ENCODE peak calls at places on chromosomes 13 and 19, in six cellular contexts. One of them, this sample, is unnamed.

GRCh38 chr19:55173717-55174409 is 6.2 kb downstream of the SYT5 start:
- DNase-seq in H9: peak; percentile 95
- DNase-seq in mesenchymal stem cell: peak; percentile 58
- DNase-seq in IMR-90: peak; percentile 43
- DNase-seq in trophoblast cell: peak; percentile 27
- DNase-seq in H1: no peak
- DNase-seq in this sample: peak; percentile 69

GRCh38 chr13:41426047-41426446 is 31.3 kb upstream of the RGCC start:
- DNase-seq in mesenchymal stem cell: no peak
- DNase-seq in H1: no peak
- DNase-seq in IMR-90: no peak
- DNase-seq in trophoblast cell: no peak
- DNase-seq in H9: no peak
- DNase-seq in this sample: no peak

GRCh38 chr19:49272204-49272603 is 52.8 kb downstream of the SLC6A16 start:
- DNase-seq in IMR-90: peak; percentile 57
- DNase-seq in H9: no peak
- DNase-seq in mesenchymal stem cell: no peak
- DNase-seq in H1: no peak
- DNase-seq in trophoblast cell: peak; percentile 1
- DNase-seq in this sample: no peak

GRCh38 chr13:94968040-94968756 is 255.9 kb upstream of the SOX21 start:
- DNase-seq in mesenchymal stem cell: peak; percentile 12
- DNase-seq in H1: no peak
- DNase-seq in IMR-90: no peak
- DNase-seq in trophoblast cell: no peak
- DNase-seq in H9: peak; percentile 75
- DNase-seq in this sample: peak; percentile 65

GRCh38 chr13:28631792-28632191 is 27.1 kb upstream of the POMP start:
- DNase-seq in mesenchymal stem cell: no peak
- DNase-seq in IMR-90: peak; percentile 43
- DNase-seq in H1: no peak
- DNase-seq in H9: no peak
- DNase-seq in trophoblast cell: peak; percentile 26
- DNase-seq in this sample: no peak

GRCh38 chr19:46574533-46574932 is 26.6 kb upstream of the CALM3 start:
- DNase-seq in mesenchymal stem cell: no peak
- DNase-seq in H9: no peak
- DNase-seq in trophoblast cell: no peak
- DNase-seq in IMR-90: no peak
- DNase-seq in H1: no peak
- DNase-seq in this sample: no peak

GRCh38 chr19:39916851-39917396 is 17.5 kb downstream of the FCGBP start:
- DNase-seq in IMR-90: no peak
- DNase-seq in H1: no peak
- DNase-seq in trophoblast cell: no peak
- DNase-seq in H9: no peak
- DNase-seq in mesenchymal stem cell: no peak
- DNase-seq in this sample: no peak

GRCh38 chr13:103430368-103430767 is 364.2 kb upstream of the SLC10A2 start:
- DNase-seq in trophoblast cell: no peak
- DNase-seq in mesenchymal stem cell: no peak
- DNase-seq in H1: no peak
- DNase-seq in H9: no peak
- DNase-seq in IMR-90: no peak
- DNase-seq in this sample: no peak

GRCh38 chr13:41411536-41411935 is 45.8 kb upstream of the RGCC start:
- DNase-seq in IMR-90: peak; percentile 71
- DNase-seq in H1: no peak
- DNase-seq in trophoblast cell: peak; percentile 29
- DNase-seq in mesenchymal stem cell: peak; percentile 65
- DNase-seq in H9: peak; percentile 37
- DNase-seq in this sample: peak; percentile 24

GRCh38 chr13:43095771-43096719 is 72.7 kb downstream of the DNAJC15 start:
- DNase-seq in IMR-90: no peak
- DNase-seq in H1: no peak
- DNase-seq in H9: no peak
- DNase-seq in trophoblast cell: no peak
- DNase-seq in mesenchymal stem cell: no peak
- DNase-seq in this sample: no peak

GRCh38 chr13:24053505-24054251 is 106.8 kb upstream of the SPATA13 start:
- DNase-seq in H9: peak; percentile 87
- DNase-seq in IMR-90: peak; percentile 68
- DNase-seq in mesenchymal stem cell: peak; percentile 68
- DNase-seq in H1: peak; percentile 49
- DNase-seq in trophoblast cell: peak; percentile 81
- DNase-seq in this sample: peak; percentile 43

GRCh38 chr13:99320693-99321481 is 13.7 kb upstream of the GPR183 start:
- DNase-seq in H9: no peak
- DNase-seq in mesenchymal stem cell: peak; percentile 80
- DNase-seq in H1: no peak
- DNase-seq in trophoblast cell: peak; percentile 51
- DNase-seq in IMR-90: peak; percentile 88
- DNase-seq in this sample: no peak

GRCh38 chr13:100808330-100808729 is 133.7 kb upstream of the TMTC4 start:
- DNase-seq in IMR-90: no peak
- DNase-seq in mesenchymal stem cell: no peak
- DNase-seq in H9: no peak
- DNase-seq in trophoblast cell: no peak
- DNase-seq in H1: no peak
- DNase-seq in this sample: peak; percentile 43

GRCh38 chr13:104181526-104182231 is 1115.5 kb upstream of the SLC10A2 start:
- DNase-seq in trophoblast cell: no peak
- DNase-seq in mesenchymal stem cell: no peak
- DNase-seq in IMR-90: no peak
- DNase-seq in H1: peak; percentile 43
- DNase-seq in H9: no peak
- DNase-seq in this sample: no peak

GRCh38 chr19:51441410-51442390 is 16.6 kb downstream of the SIGLEC8 start:
- DNase-seq in trophoblast cell: peak; percentile 45
- DNase-seq in IMR-90: no peak
- DNase-seq in H1: no peak
- DNase-seq in mesenchymal stem cell: no peak
- DNase-seq in H9: no peak
- DNase-seq in this sample: no peak

GRCh38 chr13:50094615-50095293 is 79.5 kb downstream of the KCNRG start:
- DNase-seq in IMR-90: peak; percentile 29
- DNase-seq in trophoblast cell: peak; percentile 52
- DNase-seq in mesenchymal stem cell: no peak
- DNase-seq in H1: no peak
- DNase-seq in H9: no peak
- DNase-seq in this sample: no peak

GRCh38 chr19:53538378-53539109 is 599 bp downstream of the ZNF331 start:
- DNase-seq in IMR-90: no peak
- DNase-seq in trophoblast cell: no peak
- DNase-seq in mesenchymal stem cell: no peak
- DNase-seq in H1: no peak
- DNase-seq in H9: peak; percentile 33
- DNase-seq in this sample: no peak

GRCh38 chr13:95948646-95949045 is 104.6 kb downstream of the UGGT2 start:
- DNase-seq in H9: no peak
- DNase-seq in trophoblast cell: no peak
- DNase-seq in H1: no peak
- DNase-seq in IMR-90: peak; percentile 47
- DNase-seq in mesenchymal stem cell: no peak
- DNase-seq in this sample: no peak

GRCh38 chr19:29685326-29685725 is 20.1 kb downstream of the PLEKHF1 start:
- DNase-seq in H9: no peak
- DNase-seq in H1: no peak
- DNase-seq in mesenchymal stem cell: no peak
- DNase-seq in IMR-90: no peak
- DNase-seq in trophoblast cell: no peak
- DNase-seq in this sample: no peak

GRCh38 chr19:17183271-17183757 is 31.8 kb upstream of the USE1 start:
- DNase-seq in mesenchymal stem cell: no peak
- DNase-seq in H9: no peak
- DNase-seq in H1: no peak
- DNase-seq in IMR-90: no peak
- DNase-seq in trophoblast cell: no peak
- DNase-seq in this sample: no peak

GRCh38 chr19:17180997-17181702 is 34.0 kb upstream of the USE1 start:
- DNase-seq in mesenchymal stem cell: no peak
- DNase-seq in H1: no peak
- DNase-seq in IMR-90: no peak
- DNase-seq in trophoblast cell: no peak
- DNase-seq in H9: peak; percentile 66
- DNase-seq in this sample: no peak

GRCh38 chr19:17185590-17185989 is 29.6 kb upstream of the USE1 start:
- DNase-seq in trophoblast cell: no peak
- DNase-seq in H1: no peak
- DNase-seq in IMR-90: no peak
- DNase-seq in H9: no peak
- DNase-seq in mesenchymal stem cell: no peak
- DNase-seq in this sample: no peak

GRCh38 chr19:17184381-17184841 is 30.7 kb upstream of the USE1 start:
- DNase-seq in mesenchymal stem cell: peak; percentile 39
- DNase-seq in trophoblast cell: peak; percentile 33
- DNase-seq in H9: no peak
- DNase-seq in IMR-90: peak; percentile 7
- DNase-seq in H1: no peak
- DNase-seq in this sample: no peak

DNA sequence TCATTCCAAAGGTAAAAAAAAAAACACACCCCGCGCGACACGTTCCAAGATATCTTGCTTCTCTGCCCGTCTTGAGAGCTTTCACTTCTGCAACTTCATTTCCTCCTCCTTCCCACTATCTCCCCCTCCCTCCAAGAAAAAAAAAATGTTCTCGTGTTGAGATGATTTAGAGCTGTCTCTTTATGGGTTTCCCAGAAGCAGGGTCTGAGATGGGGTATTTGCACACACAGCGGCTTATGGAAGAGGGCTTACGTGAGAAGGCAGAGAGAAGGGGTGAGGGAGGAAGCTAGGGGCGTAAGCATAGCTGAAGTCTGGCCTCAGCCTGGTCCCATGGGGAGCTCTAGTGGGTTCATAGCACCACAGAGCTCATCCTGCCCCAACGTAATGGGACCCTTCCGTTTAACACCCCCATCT is 31.3 kb upstream of the USE1 start:
- DNase-seq in trophoblast cell: no peak
- DNase-seq in H1: no peak
- DNase-seq in mesenchymal stem cell: no peak
- DNase-seq in H9: no peak
- DNase-seq in IMR-90: no peak
- DNase-seq in this sample: no peak
- H4K91ac ChIP-seq in trophoblast cell: no peak overlapping the region
- H4K91ac ChIP-seq in H1: no peak overlapping the region
- H4K91ac ChIP-seq in mesenchymal stem cell: no peak overlapping the region
- H4K91ac ChIP-seq in H9: no peak overlapping the region
- H4K91ac ChIP-seq in IMR-90: no peak overlapping the region
- H4K91ac ChIP-seq in this sample: no peak overlapping the region

GRCh38 chr19:34367424-34367957 is 2.5 kb downstream of the GPI start:
- DNase-seq in H9: no peak
- DNase-seq in trophoblast cell: no peak
- DNase-seq in IMR-90: no peak
- DNase-seq in H1: no peak
- DNase-seq in mesenchymal stem cell: no peak
- DNase-seq in this sample: no peak
- H4K91ac ChIP-seq in H9: no peak overlapping the region
- H4K91ac ChIP-seq in trophoblast cell: no peak overlapping the region
- H4K91ac ChIP-seq in IMR-90: no peak overlapping the region
- H4K91ac ChIP-seq in H1: no peak overlapping the region
- H4K91ac ChIP-seq in mesenchymal stem cell: no peak overlapping the region
- H4K91ac ChIP-seq in this sample: no peak overlapping the region

DNA sequence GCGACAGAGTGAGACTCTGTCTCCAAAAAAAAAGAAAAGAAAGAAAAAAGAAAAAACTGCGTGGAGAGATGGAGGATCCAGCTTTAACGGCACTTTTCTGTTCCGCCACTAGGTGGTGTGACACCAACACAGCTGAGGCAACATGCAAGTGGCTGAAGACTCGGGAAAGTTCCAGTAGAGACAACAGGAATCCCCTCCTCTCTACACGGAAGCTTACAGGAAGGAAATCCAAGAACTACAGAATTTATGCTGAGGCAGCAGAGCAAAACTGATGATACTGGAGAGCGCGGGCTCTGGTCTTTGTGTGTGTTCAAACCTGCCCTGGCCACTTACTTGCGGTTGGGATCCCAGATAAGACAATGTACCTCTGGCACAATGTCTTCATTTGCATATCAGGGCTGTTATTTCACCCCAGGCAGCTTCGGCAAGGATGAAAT is 9.9 kb downstream of the RANBP3 start:
- DNase-seq in IMR-90: peak; percentile 88
- DNase-seq in trophoblast cell: peak; percentile 81
- DNase-seq in H1: no peak
- DNase-seq in mesenchymal stem cell: peak; percentile 90
- DNase-seq in H9: peak; percentile 75
- DNase-seq in this sample: peak; percentile 67
- H4K91ac ChIP-seq in IMR-90: peak overlapping the region; percentile 86
- H4K91ac ChIP-seq in trophoblast cell: no peak overlapping the region
- H4K91ac ChIP-seq in H1: no peak overlapping the region
- H4K91ac ChIP-seq in mesenchymal stem cell: no peak overlapping the region
- H4K91ac ChIP-seq in H9: no peak overlapping the region
- H4K91ac ChIP-seq in this sample: no peak overlapping the region

GRCh38 chr19:41530761-41531301 is 45.1 kb upstream of the CEACAM21 start:
- DNase-seq in mesenchymal stem cell: peak; percentile 10
- DNase-seq in H1: no peak
- DNase-seq in IMR-90: no peak
- DNase-seq in trophoblast cell: peak; percentile 49
- DNase-seq in H9: no peak
- DNase-seq in this sample: no peak

GRCh38 chr19:41531438-41532311 is 44.3 kb upstream of the CEACAM21 start:
- DNase-seq in trophoblast cell: peak; percentile 54
- DNase-seq in H1: no peak
- DNase-seq in IMR-90: peak; percentile 31
- DNase-seq in H9: no peak
- DNase-seq in mesenchymal stem cell: peak; percentile 5
- DNase-seq in this sample: no peak

GRCh38 chr19:41530184-41530534 is 45.8 kb upstream of the CEACAM21 start:
- DNase-seq in H9: no peak
- DNase-seq in IMR-90: no peak
- DNase-seq in mesenchymal stem cell: no peak
- DNase-seq in H1: no peak
- DNase-seq in trophoblast cell: no peak
- DNase-seq in this sample: no peak

GRCh38 chr19:41528106-41528505 is 47.9 kb upstream of the CEACAM21 start:
- DNase-seq in H1: no peak
- DNase-seq in mesenchymal stem cell: no peak
- DNase-seq in IMR-90: no peak
- DNase-seq in H9: no peak
- DNase-seq in trophoblast cell: peak; percentile 2
- DNase-seq in this sample: no peak

DNA sequence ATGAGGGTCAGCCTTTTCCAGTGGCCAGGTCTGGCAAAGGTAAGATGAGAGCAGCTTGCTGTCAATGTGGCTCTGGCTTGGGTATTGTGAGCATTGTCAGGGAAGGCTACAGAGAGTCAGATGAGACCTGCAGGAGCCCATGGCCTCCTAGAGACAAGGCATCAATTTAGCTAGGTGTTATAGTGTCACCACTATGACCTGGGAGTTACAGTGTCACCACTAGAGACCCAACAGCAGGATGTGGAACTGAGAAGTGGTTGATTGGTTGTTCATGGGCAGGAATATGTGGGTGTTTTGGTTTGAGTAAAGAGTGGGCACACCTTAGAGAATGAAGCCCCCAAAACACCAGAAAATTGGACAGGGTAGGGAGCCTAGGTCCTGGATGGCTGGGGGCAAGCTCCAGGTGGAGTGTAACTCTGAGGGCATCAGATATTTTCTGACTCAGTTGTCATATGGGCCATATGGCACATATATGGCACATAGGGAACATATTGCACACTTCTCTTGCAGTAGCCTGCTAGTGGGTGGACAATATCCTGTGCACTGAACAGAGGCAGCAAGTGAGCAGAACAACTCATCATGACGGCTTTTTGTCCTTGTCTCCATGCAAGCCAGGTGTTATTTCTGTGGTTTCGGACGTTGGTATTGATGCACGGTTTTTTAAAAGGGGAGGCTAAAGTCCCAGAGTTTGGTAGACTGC is 46.3 kb upstream of the CEACAM21 start:
- DNase-seq in H9: no peak
- DNase-seq in mesenchymal stem cell: no peak
- DNase-seq in H1: no peak
- DNase-seq in IMR-90: no peak
- DNase-seq in trophoblast cell: no peak
- DNase-seq in this sample: no peak
- H4K91ac ChIP-seq in H9: no peak overlapping the region
- H4K91ac ChIP-seq in mesenchymal stem cell: no peak overlapping the region
- H4K91ac ChIP-seq in H1: peak overlapping the region; percentile 15
- H4K91ac ChIP-seq in IMR-90: no peak overlapping the region
- H4K91ac ChIP-seq in trophoblast cell: no peak overlapping the region
- H4K91ac ChIP-seq in this sample: no peak overlapping the region